ENCODE peak calls at places on chromosomes 16 and 17, in six cellular contexts. Q, G, U, W, B and A are unnamed samples.

GRCh38 chr17:80087346-80088265 is 13.8 kb upstream of the GAA start:
- DNase-seq in Q (no peak), B (no peak), G (no peak), U (peak), W (no peak), A (no peak)

GRCh38 chr16:23924138-23924537 is 88.4 kb downstream of the PRKCB start:
- DNase-seq in W (no peak), Q (no peak), G (no peak), U (no peak), B (no peak), A (no peak)

GRCh38 chr16:57912529-57913260 is 58.2 kb downstream of the CNGB1 start:
- DNase-seq in Q (no peak), B (no peak), G (no peak), U (no peak), W (no peak), A (no peak)

GRCh38 chr17:51056813-51057510 is 63.7 kb downstream of the SPAG9 start:
- DNase-seq in Q (peak), U (no peak), B (peak), W (no peak), G (peak), A (peak)

GRCh38 chr16:30677931-30678585 is 19.8 kb downstream of the FBRS start:
- DNase-seq in W (no peak), U (no peak), G (no peak), Q (no peak), B (no peak), A (no peak)

GRCh38 chr17:79915850-79916430 is 76.7 kb upstream of the CBX4 start:
- DNase-seq in G (no peak), W (no peak), U (peak), Q (no peak), B (no peak), A (no peak)

GRCh38 chr17:57311281-57312216 is 55.2 kb downstream of the MSI2 start:
- DNase-seq in B (no peak), G (no peak), Q (no peak), U (no peak), W (no peak), A (no peak)

GRCh38 chr17:5508855-5509254 is 22.5 kb downstream of the MIS12 start:
- DNase-seq in G (no peak), B (peak), Q (no peak), U (no peak), W (no peak), A (peak)

GRCh38 chr16:87582221-87582965 is 19.9 kb upstream of the JPH3 start:
- DNase-seq in B (peak), W (no peak), Q (no peak), U (peak), G (peak), A (no peak)

GRCh38 chr17:44095647-44096496 is 25.3 kb downstream of the G6PC3 start:
- DNase-seq in U (peak), W (no peak), B (peak), G (peak), Q (no peak), A (peak)

GRCh38 chr16:17070882-17071592 is 399.7 kb downstream of the XYLT1 start:
- DNase-seq in U (peak), Q (peak), G (no peak), B (no peak), W (peak), A (peak)

GRCh38 chr17:72219136-72219823 is 98.5 kb downstream of the SOX9 start:
- DNase-seq in G (no peak), B (no peak), W (no peak), Q (no peak), U (no peak), A (peak)

GRCh38 chr16:13992976-13993375 is 73.0 kb downstream of the ERCC4 start:
- DNase-seq in B (no peak), G (no peak), W (no peak), U (no peak), Q (no peak), A (no peak)

GRCh38 chr17:7656958-7657715 is 6.4 kb downstream of the ATP1B2 start:
- DNase-seq in B (no peak), W (no peak), U (peak), G (peak), Q (no peak), A (peak)

GRCh38 chr17:40458001-40458791 is 14.9 kb downstream of the IGFBP4 start:
- DNase-seq in B (peak), Q (no peak), G (no peak), W (no peak), U (no peak), A (no peak)

GRCh38 chr17:34312080-34312479 is 7.2 kb upstream of the CCL8 start:
- DNase-seq in B (peak), G (no peak), U (no peak), W (no peak), Q (no peak), A (no peak)

GRCh38 chr17:51611585-51611984 is 351.2 kb downstream of the UTP18 start:
- DNase-seq in W (no peak), U (no peak), B (no peak), Q (no peak), G (no peak), A (no peak)

GRCh38 chr17:66930933-66931332 is 33.6 kb upstream of the CACNG4 start:
- DNase-seq in Q (no peak), G (peak), B (no peak), W (no peak), U (no peak), A (no peak)

GRCh38 chr16:85798283-85798776 is 1.0 kb downstream of the EMC8 start:
- DNase-seq in G (no peak), W (no peak), U (peak), Q (no peak), B (no peak), A (no peak)

GRCh38 chr16:23528635-23529016 is 18.3 kb upstream of the GGA2 start:
- DNase-seq in G (no peak), B (no peak), W (no peak), U (peak), Q (no peak), A (no peak)

GRCh38 chr17:17366941-17367885 is 64.0 kb downstream of the NT5M start:
- DNase-seq in Q (no peak), W (no peak), B (no peak), G (no peak), U (no peak), A (no peak)

GRCh38 chr17:7015587-7016020 is 3.2 kb downstream of the RNASEK start:
- DNase-seq in W (no peak), U (peak), Q (no peak), B (no peak), G (no peak), A (no peak)

GRCh38 chr16:783404-784161 is 4.6 kb downstream of the RPUSD1 start:
- DNase-seq in G (no peak), B (no peak), Q (no peak), U (no peak), W (no peak), A (no peak)

GRCh38 chr17:185445-186138 is 4.1 kb upstream of the DOC2B start:
- DNase-seq in U (peak), W (no peak), B (no peak), G (no peak), Q (no peak), A (no peak)

GRCh38 chr16:29876578-29877249 is 13.7 kb upstream of the CDIPT start:
- DNase-seq in B (no peak), U (no peak), Q (peak), G (no peak), W (peak), A (no peak)

GRCh38 chr16:85420501-85421337 is 192.4 kb upstream of the GSE1 start:
- DNase-seq in W (peak), U (peak), G (peak), Q (peak), B (no peak), A (peak)

GRCh38 chr16:57380671-57381462 is 8.6 kb downstream of the CX3CL1 start:
- DNase-seq in G (no peak), W (no peak), Q (no peak), B (no peak), U (no peak), A (no peak)

GRCh38 chr16:1290860-1291575 is 18.4 kb upstream of the UBE2I start:
- DNase-seq in Q (no peak), W (no peak), U (no peak), G (no peak), B (no peak), A (no peak)

GRCh38 chr16:81335669-81336068 is 20.9 kb downstream of the GAN start:
- DNase-seq in Q (no peak), G (no peak), U (no peak), B (no peak), W (no peak), A (no peak)